ENCODE peak calls at places on chromosomes 2 and 18, in six cellular contexts. K is A549; X is astrocyte of the hippocampus; Y is CD4-positive, alpha-beta memory T cell; Q is HEK293T; W is stimulated activated CD4-positive, alpha-beta T cell treated with anti-CD3 and anti-CD28 coated beads, TNF-alpha, amount 100 ng/mL, for 1 hour. P is an unnamed sample.

GRCh38 chr2:165815299-165815698 is 21.3 kb upstream of the GALNT3 start:
- DNase-seq in Q (no peak), K (no peak), X (no peak), W (no peak), Y (no peak), P (no peak)

GRCh38 chr2:75518638-75519465 is 41.9 kb downstream of the EVA1A start:
- DNase-seq in K (no peak), Y (no peak), X (no peak), W (no peak), Q (no peak), P (no peak)

GRCh38 chr2:39696838-39697237 is 31.1 kb downstream of the TMEM178A start:
- DNase-seq in Y (no peak), X (peak; percentile 82), W (no peak), K (peak; percentile 11), Q (no peak), P (no peak)

GRCh38 chr2:16284941-16285625 is 344.7 kb downstream of the MYCN start:
- DNase-seq in Q (no peak), Y (no peak), K (no peak), W (no peak), X (no peak), P (no peak)

GRCh38 chr2:119864318-119864717 is 104.6 kb downstream of the PTPN4 start:
- DNase-seq in W (no peak), K (no peak), Y (no peak), X (no peak), Q (no peak), P (no peak)

GRCh38 chr2:46269545-46270273 is 27.5 kb upstream of the EPAS1 start:
- DNase-seq in K (no peak), Y (no peak), X (peak; percentile 45), W (no peak), Q (no peak), P (no peak)

GRCh38 chr2:165401285-165401852 is 68.1 kb upstream of the CSRNP3 start:
- DNase-seq in W (no peak), Q (peak; percentile 37), X (peak; percentile 84), Y (peak; percentile 30), K (no peak), P (peak; percentile 43)

GRCh38 chr2:239192456-239192855 is 208.4 kb downstream of the HDAC4 start:
- DNase-seq in K (no peak), Q (no peak), X (no peak), W (no peak), Y (no peak), P (no peak)

GRCh38 chr2:128525653-128526052 is 207.0 kb upstream of the HS6ST1 start:
- DNase-seq in K (no peak), X (no peak), Y (no peak), Q (no peak), W (no peak), P (no peak)

GRCh38 chr2:24456610-24457556 is 34.2 kb upstream of the NCOA1 start:
- DNase-seq in X (peak; percentile 90), K (peak; percentile 62), Y (no peak), W (no peak), Q (no peak), P (no peak)

GRCh38 chr18:64110692-64111480 is 38.0 kb downstream of the LINC00305 start:
- DNase-seq in Q (no peak), X (no peak), W (no peak), K (no peak), Y (no peak), P (no peak)

GRCh38 chr2:3461781-3462492 is 57.4 kb downstream of the ADI1 start:
- DNase-seq in W (no peak), Y (peak; percentile 57), K (peak; percentile 60), Q (peak; percentile 44), X (peak; percentile 65), P (no peak)

GRCh38 chr2:149451417-149452165 is 121.2 kb downstream of the LYPD6 start:
- DNase-seq in K (no peak), X (no peak), W (no peak), Y (no peak), Q (no peak), P (no peak)

GRCh38 chr2:186068154-186068826 is 329.7 kb downstream of the FSIP2 start:
- DNase-seq in K (no peak), Y (no peak), W (no peak), X (peak; percentile 5), Q (no peak), P (no peak)

GRCh38 chr2:74181739-74182138 is 3.1 kb upstream of the MOB1A start:
- DNase-seq in K (no peak), W (no peak), X (no peak), Q (no peak), Y (no peak), P (no peak)

GRCh38 chr2:20755132-20755800 is 67.6 kb downstream of the LDAH start:
- DNase-seq in X (no peak), W (no peak), K (no peak), Q (no peak), Y (no peak), P (no peak)

GRCh38 chr18:33051397-33051796 is 278.6 kb upstream of the KLHL14 start:
- DNase-seq in W (no peak), Y (no peak), K (no peak), Q (no peak), X (peak; percentile 6), P (no peak)

GRCh38 chr2:20573611-20574422 is 77.1 kb downstream of the HS1BP3 start:
- DNase-seq in Y (no peak), K (no peak), X (peak; percentile 74), Q (no peak), W (no peak), P (no peak)

GRCh38 chr2:9086465-9086864 is 83.0 kb upstream of the MBOAT2 start:
- DNase-seq in Y (no peak), Q (no peak), X (no peak), W (no peak), K (no peak), P (no peak)

GRCh38 chr2:216279459-216279858 is 92.8 kb downstream of the MARCHF4 start:
- DNase-seq in K (no peak), W (no peak), Q (no peak), X (no peak), Y (no peak), P (no peak)

GRCh38 chr18:76429262-76430126 is 65.5 kb downstream of the ZNF516 start:
- DNase-seq in Q (no peak), K (no peak), Y (no peak), W (no peak), X (peak; percentile 84), P (no peak)

GRCh38 chr2:206028101-206028500 is 57.9 kb downstream of the INO80D start:
- DNase-seq in X (peak; percentile 6), K (no peak), Q (no peak), Y (no peak), W (no peak), P (no peak)

GRCh38 chr2:233360771-233361176 is 6.5 kb downstream of the DGKD start:
- DNase-seq in Q (no peak), W (no peak), K (no peak), X (no peak), Y (no peak), P (no peak)

GRCh38 chr2:86143307-86143706 is 37.3 kb downstream of the PTCD3 start:
- DNase-seq in K (no peak), W (no peak), Q (no peak), Y (no peak), X (no peak), P (no peak)